ENCODE peak calls at places on chromosome 18, in eight cellular contexts. One of them, this sample, is unnamed.

GRCh38 chr18:22174341-22175148 is 5.2 kb downstream of the GATA6 start:
- DNase-seq in NCI-H1092: no peak
- DNase-seq in effector memory CD4-positive, alpha-beta T cell: no peak
- DNase-seq in H54: no peak
- DNase-seq in DMS153: no peak
- DNase-seq in activated T-cell treated with anti-CD3 and anti-CD28 coated beads, Interleukin-2, amount 50 U/mL, for 72 hours: no peak
- DNase-seq in NCI-H2171 treated with DMSO at 0.1 percent for 48 hours: no peak
- DNase-seq in GM04503: no peak
- DNase-seq in this sample: no peak

GRCh38 chr18:22342625-22343024 is 75.1 kb downstream of the CTAGE1 start:
- DNase-seq in NCI-H2171 treated with DMSO at 0.1 percent for 48 hours: no peak
- DNase-seq in DMS153: no peak
- DNase-seq in activated T-cell treated with anti-CD3 and anti-CD28 coated beads, Interleukin-2, amount 50 U/mL, for 72 hours: peak
- DNase-seq in H54: peak
- DNase-seq in NCI-H1092: no peak
- DNase-seq in GM04503: no peak
- DNase-seq in effector memory CD4-positive, alpha-beta T cell: peak
- DNase-seq in this sample: peak

GRCh38 chr18:74281639-74282358 is 10.0 kb downstream of the CYB5A start:
- DNase-seq in GM04503: no peak
- DNase-seq in H54: no peak
- DNase-seq in NCI-H1092: no peak
- DNase-seq in activated T-cell treated with anti-CD3 and anti-CD28 coated beads, Interleukin-2, amount 50 U/mL, for 72 hours: no peak
- DNase-seq in effector memory CD4-positive, alpha-beta T cell: no peak
- DNase-seq in DMS153: no peak
- DNase-seq in NCI-H2171 treated with DMSO at 0.1 percent for 48 hours: no peak
- DNase-seq in this sample: no peak

GRCh38 chr18:39959839-39960238 is 1995.2 kb upstream of the PIK3C3 start:
- DNase-seq in GM04503: no peak
- DNase-seq in effector memory CD4-positive, alpha-beta T cell: no peak
- DNase-seq in DMS153: no peak
- DNase-seq in H54: no peak
- DNase-seq in activated T-cell treated with anti-CD3 and anti-CD28 coated beads, Interleukin-2, amount 50 U/mL, for 72 hours: no peak
- DNase-seq in NCI-H2171 treated with DMSO at 0.1 percent for 48 hours: no peak
- DNase-seq in NCI-H1092: no peak
- DNase-seq in this sample: no peak

GRCh38 chr18:14189858-14190257 is 57.6 kb upstream of the ZNF519 start:
- DNase-seq in H54: no peak
- DNase-seq in effector memory CD4-positive, alpha-beta T cell: no peak
- DNase-seq in DMS153: no peak
- DNase-seq in NCI-H2171 treated with DMSO at 0.1 percent for 48 hours: no peak
- DNase-seq in activated T-cell treated with anti-CD3 and anti-CD28 coated beads, Interleukin-2, amount 50 U/mL, for 72 hours: peak
- DNase-seq in NCI-H1092: no peak
- DNase-seq in GM04503: no peak
- DNase-seq in this sample: peak

GRCh38 chr18:10316778-10317177 is 137.7 kb upstream of the APCDD1 start:
- DNase-seq in GM04503: no peak
- DNase-seq in DMS153: no peak
- DNase-seq in H54: no peak
- DNase-seq in NCI-H1092: no peak
- DNase-seq in NCI-H2171 treated with DMSO at 0.1 percent for 48 hours: no peak
- DNase-seq in effector memory CD4-positive, alpha-beta T cell: no peak
- DNase-seq in activated T-cell treated with anti-CD3 and anti-CD28 coated beads, Interleukin-2, amount 50 U/mL, for 72 hours: no peak
- DNase-seq in this sample: no peak

GRCh38 chr18:51458861-51459260 is 261.4 kb upstream of the MEX3C start:
- DNase-seq in NCI-H1092: no peak
- DNase-seq in effector memory CD4-positive, alpha-beta T cell: no peak
- DNase-seq in NCI-H2171 treated with DMSO at 0.1 percent for 48 hours: no peak
- DNase-seq in DMS153: no peak
- DNase-seq in GM04503: no peak
- DNase-seq in H54: no peak
- DNase-seq in activated T-cell treated with anti-CD3 and anti-CD28 coated beads, Interleukin-2, amount 50 U/mL, for 72 hours: no peak
- DNase-seq in this sample: no peak

GRCh38 chr18:25168011-25168410 is 184.0 kb downstream of the ZNF521 start:
- DNase-seq in NCI-H2171 treated with DMSO at 0.1 percent for 48 hours: peak
- DNase-seq in activated T-cell treated with anti-CD3 and anti-CD28 coated beads, Interleukin-2, amount 50 U/mL, for 72 hours: no peak
- DNase-seq in effector memory CD4-positive, alpha-beta T cell: no peak
- DNase-seq in H54: no peak
- DNase-seq in DMS153: no peak
- DNase-seq in GM04503: no peak
- DNase-seq in NCI-H1092: no peak
- DNase-seq in this sample: no peak

GRCh38 chr18:52352920-52353319 is 12.9 kb downstream of the DCC start:
- DNase-seq in NCI-H2171 treated with DMSO at 0.1 percent for 48 hours: no peak
- DNase-seq in activated T-cell treated with anti-CD3 and anti-CD28 coated beads, Interleukin-2, amount 50 U/mL, for 72 hours: no peak
- DNase-seq in NCI-H1092: no peak
- DNase-seq in GM04503: no peak
- DNase-seq in DMS153: no peak
- DNase-seq in effector memory CD4-positive, alpha-beta T cell: no peak
- DNase-seq in H54: no peak
- DNase-seq in this sample: no peak

GRCh38 chr18:46672062-46672970 is 15.3 kb upstream of the LOXHD1 start:
- DNase-seq in activated T-cell treated with anti-CD3 and anti-CD28 coated beads, Interleukin-2, amount 50 U/mL, for 72 hours: peak
- DNase-seq in GM04503: peak
- DNase-seq in effector memory CD4-positive, alpha-beta T cell: no peak
- DNase-seq in H54: no peak
- DNase-seq in DMS153: no peak
- DNase-seq in NCI-H1092: no peak
- DNase-seq in NCI-H2171 treated with DMSO at 0.1 percent for 48 hours: no peak
- DNase-seq in this sample: peak

GRCh38 chr18:45415614-45416013 is 199.7 kb upstream of the SLC14A2 start:
- DNase-seq in effector memory CD4-positive, alpha-beta T cell: no peak
- DNase-seq in NCI-H2171 treated with DMSO at 0.1 percent for 48 hours: no peak
- DNase-seq in NCI-H1092: peak
- DNase-seq in GM04503: no peak
- DNase-seq in activated T-cell treated with anti-CD3 and anti-CD28 coated beads, Interleukin-2, amount 50 U/mL, for 72 hours: no peak
- DNase-seq in H54: no peak
- DNase-seq in DMS153: peak
- DNase-seq in this sample: no peak

GRCh38 chr18:31970617-31971016 is 27.7 kb upstream of the TRAPPC8 start:
- DNase-seq in GM04503: no peak
- DNase-seq in NCI-H2171 treated with DMSO at 0.1 percent for 48 hours: no peak
- DNase-seq in NCI-H1092: no peak
- DNase-seq in activated T-cell treated with anti-CD3 and anti-CD28 coated beads, Interleukin-2, amount 50 U/mL, for 72 hours: no peak
- DNase-seq in H54: no peak
- DNase-seq in DMS153: no peak
- DNase-seq in effector memory CD4-positive, alpha-beta T cell: no peak
- DNase-seq in this sample: no peak

GRCh38 chr18:6757966-6758365 is 28.4 kb downstream of the ARHGAP28 start:
- DNase-seq in activated T-cell treated with anti-CD3 and anti-CD28 coated beads, Interleukin-2, amount 50 U/mL, for 72 hours: no peak
- DNase-seq in H54: no peak
- DNase-seq in NCI-H2171 treated with DMSO at 0.1 percent for 48 hours: no peak
- DNase-seq in effector memory CD4-positive, alpha-beta T cell: no peak
- DNase-seq in DMS153: no peak
- DNase-seq in NCI-H1092: no peak
- DNase-seq in GM04503: peak
- DNase-seq in this sample: peak

GRCh38 chr18:47969851-47970250 is 39.4 kb upstream of the SMAD2 start:
- DNase-seq in H54: no peak
- DNase-seq in NCI-H2171 treated with DMSO at 0.1 percent for 48 hours: no peak
- DNase-seq in activated T-cell treated with anti-CD3 and anti-CD28 coated beads, Interleukin-2, amount 50 U/mL, for 72 hours: no peak
- DNase-seq in GM04503: no peak
- DNase-seq in effector memory CD4-positive, alpha-beta T cell: no peak
- DNase-seq in DMS153: no peak
- DNase-seq in NCI-H1092: no peak
- DNase-seq in this sample: no peak

GRCh38 chr18:71239111-71239624 is 950.3 kb downstream of the SOCS6 start:
- DNase-seq in DMS153: no peak
- DNase-seq in H54: no peak
- DNase-seq in effector memory CD4-positive, alpha-beta T cell: no peak
- DNase-seq in NCI-H1092: no peak
- DNase-seq in NCI-H2171 treated with DMSO at 0.1 percent for 48 hours: no peak
- DNase-seq in activated T-cell treated with anti-CD3 and anti-CD28 coated beads, Interleukin-2, amount 50 U/mL, for 72 hours: no peak
- DNase-seq in GM04503: no peak
- DNase-seq in this sample: no peak

GRCh38 chr18:76491801-76492668 is 3.0 kb downstream of the ZNF516 start:
- DNase-seq in NCI-H2171 treated with DMSO at 0.1 percent for 48 hours: peak
- DNase-seq in activated T-cell treated with anti-CD3 and anti-CD28 coated beads, Interleukin-2, amount 50 U/mL, for 72 hours: peak
- DNase-seq in effector memory CD4-positive, alpha-beta T cell: no peak
- DNase-seq in H54: no peak
- DNase-seq in GM04503: no peak
- DNase-seq in NCI-H1092: no peak
- DNase-seq in DMS153: no peak
- DNase-seq in this sample: no peak

GRCh38 chr18:51107082-51107481 is 77.1 kb downstream of the SMAD4 start:
- DNase-seq in NCI-H2171 treated with DMSO at 0.1 percent for 48 hours: no peak
- DNase-seq in H54: no peak
- DNase-seq in activated T-cell treated with anti-CD3 and anti-CD28 coated beads, Interleukin-2, amount 50 U/mL, for 72 hours: no peak
- DNase-seq in GM04503: no peak
- DNase-seq in NCI-H1092: no peak
- DNase-seq in DMS153: no peak
- DNase-seq in effector memory CD4-positive, alpha-beta T cell: no peak
- DNase-seq in this sample: no peak

GRCh38 chr18:12287131-12287681 is 20.8 kb upstream of the TUBB6 start:
- DNase-seq in GM04503: no peak
- DNase-seq in effector memory CD4-positive, alpha-beta T cell: no peak
- DNase-seq in activated T-cell treated with anti-CD3 and anti-CD28 coated beads, Interleukin-2, amount 50 U/mL, for 72 hours: no peak
- DNase-seq in NCI-H1092: no peak
- DNase-seq in NCI-H2171 treated with DMSO at 0.1 percent for 48 hours: no peak
- DNase-seq in H54: no peak
- DNase-seq in DMS153: no peak
- DNase-seq in this sample: no peak

GRCh38 chr18:51168031-51168742 is 29.3 kb downstream of the MEX3C start:
- DNase-seq in effector memory CD4-positive, alpha-beta T cell: no peak
- DNase-seq in DMS153: no peak
- DNase-seq in NCI-H1092: no peak
- DNase-seq in activated T-cell treated with anti-CD3 and anti-CD28 coated beads, Interleukin-2, amount 50 U/mL, for 72 hours: no peak
- DNase-seq in NCI-H2171 treated with DMSO at 0.1 percent for 48 hours: no peak
- DNase-seq in GM04503: no peak
- DNase-seq in H54: no peak
- DNase-seq in this sample: no peak

GRCh38 chr18:49628119-49628518 is 66.3 kb downstream of the LIPG start:
- DNase-seq in H54: peak
- DNase-seq in NCI-H2171 treated with DMSO at 0.1 percent for 48 hours: no peak
- DNase-seq in activated T-cell treated with anti-CD3 and anti-CD28 coated beads, Interleukin-2, amount 50 U/mL, for 72 hours: no peak
- DNase-seq in effector memory CD4-positive, alpha-beta T cell: no peak
- DNase-seq in GM04503: no peak
- DNase-seq in NCI-H1092: no peak
- DNase-seq in DMS153: no peak
- DNase-seq in this sample: no peak

GRCh38 chr18:36733150-36733549 is 95.7 kb downstream of the TPGS2 start:
- DNase-seq in NCI-H1092: no peak
- DNase-seq in effector memory CD4-positive, alpha-beta T cell: no peak
- DNase-seq in H54: no peak
- DNase-seq in activated T-cell treated with anti-CD3 and anti-CD28 coated beads, Interleukin-2, amount 50 U/mL, for 72 hours: no peak
- DNase-seq in NCI-H2171 treated with DMSO at 0.1 percent for 48 hours: no peak
- DNase-seq in GM04503: no peak
- DNase-seq in DMS153: no peak
- DNase-seq in this sample: no peak